ENCODE peak calls at places on chromosomes 2 and 18, in ten cellular contexts. P is GM03348; H is AG10803; A is prostate gland; R is CD8-positive, alpha-beta T cell; L is Calu3; D is pons; M is ecto neural progenitor cell; Q is activated CD4-positive, alpha-beta T cell treated with anti-CD3 and anti-CD28 coated beads, Interleukin-2, amount 50 U/mL, for 4 hours; C is ELR. I is an unnamed sample.

GRCh38 chr2:102449370-102449974 is 23.6 kb upstream of the SLC9A4 start:
- DNase-seq in P (peak; percentile 66), H (peak; percentile 40), A (peak; percentile 24), R (peak; percentile 43), L (peak; percentile 62), D (peak; percentile 53), M (no peak), Q (peak; percentile 67), C (peak; percentile 50), I (no peak)

GRCh38 chr2:165693838-165694237 is 100.2 kb downstream of the GALNT3 start:
- DNase-seq in P (no peak), H (no peak), A (no peak), R (no peak), L (no peak), D (no peak), M (no peak), Q (no peak), C (no peak), I (no peak)

GRCh38 chr18:22098563-22098989 is 70.8 kb upstream of the GATA6 start:
- DNase-seq in P (no peak), H (no peak), A (no peak), R (no peak), L (no peak), D (no peak), M (no peak), Q (no peak), C (no peak), I (no peak)

GRCh38 chr2:113812204-113812603 is 55.8 kb upstream of the SLC35F5 start:
- DNase-seq in P (no peak), H (peak; percentile 26), A (no peak), R (no peak), L (no peak), D (no peak), M (no peak), Q (no peak), C (no peak), I (no peak)

GRCh38 chr2:106886916-106887758 is 1.2 kb upstream of the ST6GAL2 start:
- DNase-seq in P (peak; percentile 21), H (no peak), A (peak; percentile 46), R (no peak), L (no peak), D (no peak), M (no peak), Q (no peak), C (no peak), I (no peak)

GRCh38 chr2:42286268-42286946 is 74.6 kb downstream of the COX7A2L start:
- DNase-seq in P (no peak), H (no peak), A (no peak), R (no peak), L (no peak), D (no peak), M (no peak), Q (no peak), C (peak; percentile 3), I (no peak)

GRCh38 chr18:74288041-74288440 is 3.7 kb downstream of the CYB5A start:
- DNase-seq in P (no peak), H (no peak), A (no peak), R (no peak), L (no peak), D (no peak), M (peak; percentile 3), Q (no peak), C (no peak), I (no peak)

GRCh38 chr18:74579704-74580103 is 18.0 kb upstream of the ZNF407 start:
- DNase-seq in P (no peak), H (no peak), A (no peak), R (no peak), L (no peak), D (no peak), M (no peak), Q (no peak), C (no peak), I (no peak)

GRCh38 chr18:34661464-34662087 is 48.5 kb upstream of the DTNA start:
- DNase-seq in P (peak; percentile 71), H (peak; percentile 46), A (no peak), R (no peak), L (peak; percentile 33), D (peak; percentile 80), M (no peak), Q (no peak), C (peak; percentile 68), I (no peak)

GRCh38 chr2:54454922-54455583 is 1.1 kb upstream of the SPTBN1 start:
- DNase-seq in P (no peak), H (no peak), A (peak; percentile 15), R (no peak), L (peak; percentile 23), D (peak; percentile 65), M (peak; percentile 63), Q (no peak), C (no peak), I (no peak)

GRCh38 chr2:174312581-174313234 is 22.0 kb upstream of the SP9 start:
- DNase-seq in P (peak; percentile 12), H (no peak), A (no peak), R (no peak), L (no peak), D (no peak), M (no peak), Q (no peak), C (no peak), I (no peak)

GRCh38 chr2:235641333-235641732 is 147.5 kb downstream of the AGAP1 start:
- DNase-seq in P (peak; percentile 67), H (peak; percentile 49), A (no peak), R (no peak), L (no peak), D (no peak), M (no peak), Q (no peak), C (no peak), I (no peak)

GRCh38 chr2:237665713-237666143 is 38.3 kb downstream of the LRRFIP1 start:
- DNase-seq in P (no peak), H (no peak), A (no peak), R (no peak), L (no peak), D (no peak), M (no peak), Q (no peak), C (no peak), I (no peak)

GRCh38 chr2:233288663-233289062 is 19.0 kb upstream of the SAG start:
- DNase-seq in P (no peak), H (no peak), A (peak; percentile 19), R (no peak), L (no peak), D (peak; percentile 88), M (no peak), Q (no peak), C (peak; percentile 20), I (no peak)

GRCh38 chr2:45119038-45119437 is 109.8 kb upstream of the SIX2 start:
- DNase-seq in P (peak; percentile 29), H (peak; percentile 64), A (no peak), R (no peak), L (peak; percentile 38), D (no peak), M (no peak), Q (no peak), C (peak; percentile 70), I (peak; percentile 82)

GRCh38 chr2:200525066-200525465 is 941 bp upstream of the SGO2 start:
- DNase-seq in P (no peak), H (peak; percentile 10), A (no peak), R (no peak), L (no peak), D (no peak), M (no peak), Q (no peak), C (no peak), I (no peak)

GRCh38 chr2:46375566-46376125 is 78.4 kb downstream of the EPAS1 start:
- DNase-seq in P (no peak), H (no peak), A (no peak), R (no peak), L (no peak), D (no peak), M (peak; percentile 29), Q (no peak), C (no peak), I (no peak)

GRCh38 chr18:12397254-12397653 is 10.5 kb upstream of the PRELID3A start:
- DNase-seq in P (no peak), H (no peak), A (no peak), R (no peak), L (no peak), D (no peak), M (no peak), Q (no peak), C (no peak), I (no peak)

GRCh38 chr2:195318440-195319111 is 338.4 kb upstream of the SLC39A10 start:
- DNase-seq in P (peak; percentile 52), H (peak; percentile 34), A (peak; percentile 17), R (peak; percentile 16), L (peak; percentile 41), D (peak; percentile 64), M (no peak), Q (peak; percentile 16), C (peak; percentile 73), I (no peak)

GRCh38 chr2:240703417-240704341 is 12.0 kb downstream of the AQP12A start:
- DNase-seq in P (no peak), H (no peak), A (no peak), R (no peak), L (no peak), D (no peak), M (no peak), Q (no peak), C (no peak), I (no peak)

GRCh38 chr2:64613276-64613675 is 40.4 kb downstream of the SERTAD2 start:
- DNase-seq in P (peak; percentile 51), H (peak; percentile 81), A (no peak), R (no peak), L (no peak), D (no peak), M (no peak), Q (no peak), C (no peak), I (no peak)

GRCh38 chr2:101741775-101742520 is 44.4 kb downstream of the MAP4K4 start:
- DNase-seq in P (no peak), H (no peak), A (peak; percentile 24), R (no peak), L (peak; percentile 24), D (peak; percentile 60), M (peak; percentile 51), Q (no peak), C (no peak), I (no peak)

I was measured in epithelial cell of proximal tubule.